ENCODE peak calls at places on chromosomes 11 and 22, in five cellular contexts. I is naive thymus-derived CD8-positive, alpha-beta T cell; T is NCI-H460; H is adipocyte; K is activated T-helper 9 cell treated with anti-CD3 and anti-CD28 coated beads, Interleukin-2, amount 50 U/mL, for 16 hours. F is an unnamed sample.

GRCh38 chr11:67283490-67283963 is 5.6 kb upstream of the ANKRD13D start:
- DNase-seq in I (no peak), T (no peak), H (no peak), K (no peak), F (no peak)

GRCh38 chr22:43845981-43846380 is 16.3 kb downstream of the SULT4A1 start:
- DNase-seq in I (no peak), T (no peak), H (no peak), K (no peak), F (no peak)

GRCh38 chr11:75339685-75340409 is 11.6 kb downstream of the ARRB1 start:
- DNase-seq in I (no peak), T (no peak), H (no peak), K (no peak), F (no peak)

GRCh38 chr22:46942816-46943783 is 180.7 kb downstream of the TBC1D22A start:
- DNase-seq in I (no peak), T (no peak), H (no peak), K (no peak), F (no peak)

GRCh38 chr22:17917490-17917983 is 106.8 kb downstream of the MICAL3 start:
- DNase-seq in I (no peak), T (no peak), H (no peak), K (no peak), F (no peak)

GRCh38 chr22:50186181-50186731 is 543 bp downstream of the TRABD start:
- DNase-seq in I (no peak), T (no peak), H (peak; percentile 29), K (no peak), F (no peak)

GRCh38 chr11:120134106-120134930 is 3.6 kb downstream of the TRIM29 start:
- DNase-seq in I (no peak), T (no peak), H (no peak), K (no peak), F (no peak)

GRCh38 chr22:37079668-37080171 is 28.2 kb downstream of the KCTD17 start:
- DNase-seq in I (peak; percentile 45), T (no peak), H (peak; percentile 12), K (peak; percentile 50), F (no peak)

GRCh38 chr22:17063372-17064106 is 21.3 kb upstream of the IL17RA start:
- DNase-seq in I (no peak), T (no peak), H (no peak), K (no peak), F (no peak)

GRCh38 chr11:68146704-68147474 is 25.7 kb upstream of the CHKA start:
- DNase-seq in I (no peak), T (peak; percentile 14), H (peak; percentile 27), K (no peak), F (no peak)

GRCh38 chr11:18773681-18774080 is 17.9 kb downstream of the PTPN5 start:
- DNase-seq in I (no peak), T (no peak), H (no peak), K (no peak), F (no peak)

GRCh38 chr22:32858121-32858703 is 56.7 kb downstream of the TIMP3 start:
- DNase-seq in I (no peak), T (no peak), H (no peak), K (no peak), F (no peak)

GRCh38 chr22:49937758-49938564 is 19.5 kb downstream of the CRELD2 start:
- DNase-seq in I (no peak), T (no peak), H (no peak), K (no peak), F (no peak)

GRCh38 chr22:37275622-37276021 is 6.7 kb upstream of the CYTH4 start:
- DNase-seq in I (no peak), T (no peak), H (no peak), K (no peak), F (no peak)

GRCh38 chr11:17004486-17005148 is 9.6 kb downstream of the PLEKHA7 start:
- DNase-seq in I (no peak), T (no peak), H (no peak), K (no peak), F (no peak)

GRCh38 chr11:13745165-13745564 is 76.7 kb downstream of the FAR1 start:
- DNase-seq in I (no peak), T (no peak), H (no peak), K (no peak), F (no peak)

GRCh38 chr22:49046546-49047305 is 780.9 kb downstream of the BRD1 start:
- DNase-seq in I (no peak), T (peak; percentile 23), H (no peak), K (no peak), F (peak; percentile 46)

GRCh38 chr11:121467965-121468364 is 15.2 kb upstream of the SORL1-AS1 start:
- DNase-seq in I (peak; percentile 60), T (no peak), H (no peak), K (peak; percentile 75), F (no peak)

GRCh38 chr11:63489879-63490278 is 1.1 kb downstream of the PLAAT5 start:
- DNase-seq in I (no peak), T (no peak), H (peak; percentile 34), K (no peak), F (no peak)

GRCh38 chr22:24550902-24551229 is 4.1 kb downstream of the GUCD1 start:
- DNase-seq in I (no peak), T (no peak), H (no peak), K (no peak), F (no peak)

GRCh38 chr11:26753738-26754504 is 32.1 kb upstream of the SLC5A12 start:
- DNase-seq in I (no peak), T (peak; percentile 35), H (peak; percentile 92), K (no peak), F (peak; percentile 2)

GRCh38 chr11:18427240-18427639 is 15.1 kb downstream of the LDHC start:
- DNase-seq in I (no peak), T (no peak), H (no peak), K (no peak), F (no peak)

GRCh38 chr22:17334054-17334453 is 35.2 kb upstream of the CECR2 start:
- DNase-seq in I (no peak), T (no peak), H (no peak), K (no peak), F (no peak)

GRCh38 chr22:48737461-48738203 is 1090.0 kb downstream of the BRD1 start:
- DNase-seq in I (no peak), T (no peak), H (no peak), K (no peak), F (no peak)

GRCh38 chr11:67306769-67307544 is 3.6 kb downstream of the SSH3 start:
- DNase-seq in I (no peak), T (no peak), H (no peak), K (no peak), F (no peak)

GRCh38 chr22:20084547-20085413 is 4.7 kb downstream of the DGCR8 start:
- DNase-seq in I (no peak), T (no peak), H (peak; percentile 8), K (no peak), F (no peak)

GRCh38 chr22:24433868-24434471 is 6.6 kb downstream of the ADORA2A start:
- DNase-seq in I (peak; percentile 36), T (no peak), H (peak; percentile 19), K (peak; percentile 37), F (no peak)

GRCh38 chr22:41513391-41513790 is 30.9 kb downstream of the POLR3H start:
- DNase-seq in I (no peak), T (no peak), H (no peak), K (no peak), F (no peak)

GRCh38 chr11:100932474-100933100 is 197.0 kb downstream of the PGR start:
- DNase-seq in I (no peak), T (peak; percentile 14), H (peak; percentile 73), K (no peak), F (peak; percentile 26)

GRCh38 chr11:66559141-66559861 is 9.1 kb downstream of the CTSF start:
- DNase-seq in I (no peak), T (no peak), H (no peak), K (peak; percentile 19), F (no peak)

GRCh38 chr22:27625769-27626674 is 175.5 kb downstream of the MN1 start:
- DNase-seq in I (no peak), T (peak; percentile 68), H (no peak), K (no peak), F (no peak)

GRCh38 chr22:35102663-35103062 is 36.7 kb downstream of the ISX start:
- DNase-seq in I (no peak), T (no peak), H (peak; percentile 13), K (no peak), F (no peak)

GRCh38 chr11:1401656-1402221 is 12.0 kb downstream of the BRSK2 start:
- DNase-seq in I (peak; percentile 28), T (peak; percentile 45), H (peak; percentile 78), K (no peak), F (no peak)

GRCh38 chr11:97729546-97730272 is 1291.0 kb upstream of the CNTN5 start:
- DNase-seq in I (no peak), T (no peak), H (peak; percentile 74), K (no peak), F (no peak)

GRCh38 chr11:30485222-30485621 is 100.9 kb downstream of the MPPED2 start:
- DNase-seq in I (no peak), T (no peak), H (no peak), K (no peak), F (no peak)

GRCh38 chr11:82722236-82722635 is 11.4 kb downstream of the FAM181B start:
- DNase-seq in I (no peak), T (no peak), H (peak; percentile 54), K (no peak), F (no peak)

GRCh38 chr11:29256580-29256979 is 760.2 kb downstream of the KCNA4 start:
- DNase-seq in I (no peak), T (no peak), H (no peak), K (no peak), F (no peak)

GRCh38 chr11:114309517-114309916 is 13.3 kb downstream of the NNMT start:
- DNase-seq in I (no peak), T (no peak), H (peak; percentile 67), K (no peak), F (no peak)